ENCODE peak calls at places on chromosomes 12 and 14, in four cellular contexts. V is fibroblast of pulmonary artery; U is lung; J is stimulated activated effector memory CD8-positive, alpha-beta T cell treated with anti-CD3 and anti-CD28 coated beads, Interleukin-12 subunit alpha, Interleukin-12 subunit beta, amount 100 ng/mL, for 72 hours. G is an unnamed sample.

GRCh38 chr12:92442782-92443181 is 260.0 kb upstream of the PLEKHG7 start:
- DNase-seq in V (peak; percentile 43), U (no peak), J (no peak), G (no peak)

GRCh38 chr12:68319988-68320623 is 12.1 kb downstream of the MDM1 start:
- DNase-seq in V (peak; percentile 92), U (no peak), J (no peak), G (no peak)

GRCh38 chr12:7303230-7303629 is 642 bp upstream of the ACSM4 start:
- DNase-seq in V (no peak), U (no peak), J (no peak), G (no peak)

GRCh38 chr12:50221228-50222008 is 54.2 kb upstream of the CERS5 start:
- DNase-seq in V (peak; percentile 90), U (no peak), J (peak; percentile 53), G (no peak)

GRCh38 chr12:47753021-47754001 is 5.4 kb downstream of the RAPGEF3 start:
- DNase-seq in V (no peak), U (peak; percentile 83), J (no peak), G (no peak)

GRCh38 chr12:2503036-2503435 is 291.7 kb upstream of the FKBP4 start:
- DNase-seq in V (no peak), U (no peak), J (no peak), G (no peak)

GRCh38 chr14:80364274-80364673 is 153.0 kb upstream of the DIO2 start:
- DNase-seq in V (peak; percentile 61), U (no peak), J (no peak), G (no peak)

GRCh38 chr12:25957898-25958253 is 606 bp upstream of the RASSF8 start:
- DNase-seq in V (peak; percentile 89), U (no peak), J (no peak), G (no peak)

GRCh38 chr12:93536766-93537515 is 35.5 kb upstream of the SOCS2 start:
- DNase-seq in V (no peak), U (peak; percentile 4), J (peak; percentile 36), G (no peak)

GRCh38 chr12:108637222-108637621 is 3.5 kb upstream of the SELPLG start:
- DNase-seq in V (no peak), U (no peak), J (no peak), G (no peak)

GRCh38 chr14:91331761-91332447 is 85.7 kb downstream of the CCDC88C start:
- DNase-seq in V (no peak), U (peak; percentile 54), J (no peak), G (peak; percentile 50)

GRCh38 chr12:12356886-12357696 is at the start of gene BORCS5:
- DNase-seq in V (peak; percentile 91), U (peak; percentile 98), J (peak; percentile 98), G (peak; percentile 96)

GRCh38 chr14:80017796-80018195 is 193.5 kb downstream of the DIO2 start:
- DNase-seq in V (no peak), U (no peak), J (no peak), G (no peak)

GRCh38 chr12:112971248-112971647 is 7.1 kb upstream of the OAS2 start:
- DNase-seq in V (peak; percentile 16), U (no peak), J (no peak), G (no peak)

GRCh38 chr14:89351364-89351957 is 65.6 kb downstream of the FOXN3 start:
- DNase-seq in V (peak; percentile 55), U (peak; percentile 47), J (peak; percentile 61), G (peak; percentile 57)

GRCh38 chr12:47035459-47035858 is 44.0 kb upstream of the PCED1B start:
- DNase-seq in V (no peak), U (no peak), J (no peak), G (no peak)

GRCh38 chr12:48019639-48020265 is 15.5 kb upstream of the COL2A1 start:
- DNase-seq in V (no peak), U (no peak), J (no peak), G (no peak)

GRCh38 chr14:75383721-75384120 is 44.1 kb upstream of the JDP2 start:
- DNase-seq in V (no peak), U (no peak), J (no peak), G (peak; percentile 25)

GRCh38 chr12:57726151-57726883 is 12.2 kb downstream of the AGAP2 start:
- DNase-seq in V (peak; percentile 80), U (peak; percentile 76), J (no peak), G (no peak)

GRCh38 chr12:12661086-12661485 is 34.9 kb downstream of the GPR19 start:
- DNase-seq in V (peak; percentile 86), U (no peak), J (no peak), G (no peak)

GRCh38 chr14:61505815-61506809 is 184.7 kb downstream of the PRKCH start:
- DNase-seq in V (peak; percentile 81), U (no peak), J (no peak), G (no peak)

GRCh38 chr14:75141967-75142366 is 15.1 kb upstream of the NEK9 start:
- DNase-seq in V (peak; percentile 71), U (no peak), J (no peak), G (peak; percentile 9)

GRCh38 chr12:31874961-31875608 is 84.1 kb upstream of the RESF1 start:
- DNase-seq in V (peak; percentile 96), U (no peak), J (peak; percentile 76), G (peak; percentile 47)

GRCh38 chr12:102479099-102479887 is 1.1 kb downstream of the IGF1 start:
- DNase-seq in V (no peak), U (no peak), J (peak; percentile 50), G (no peak)

GRCh38 chr14:96727076-96727475 is 70.1 kb upstream of the VRK1 start:
- DNase-seq in V (no peak), U (no peak), J (no peak), G (no peak)

GRCh38 chr14:105204206-105204930 is 23.3 kb upstream of the NUDT14 start:
- DNase-seq in V (no peak), U (peak; percentile 83), J (no peak), G (no peak)

GRCh38 chr12:62827042-62827441 is 107.9 kb downstream of the PPM1H start:
- DNase-seq in V (no peak), U (no peak), J (no peak), G (no peak)

GRCh38 chr14:69999246-69999645 is 120.0 kb downstream of the SMOC1 start:
- DNase-seq in V (peak; percentile 79), U (no peak), J (no peak), G (no peak)

GRCh38 chr12:54452628-54453027 is 20.8 kb downstream of the GTSF1 start:
- DNase-seq in V (no peak), U (no peak), J (no peak), G (no peak)

GRCh38 chr14:95835331-95835730 is 41.3 kb upstream of the TUNAR start:
- DNase-seq in V (no peak), U (no peak), J (no peak), G (peak; percentile 22)

GRCh38 chr12:6200266-6201198 is at the start of gene CD9:
- DNase-seq in V (peak; percentile 48), U (peak; percentile 82), J (peak; percentile 53), G (no peak)

GRCh38 chr14:93173943-93174395 is 10.7 kb downstream of the MOAP1 start:
- DNase-seq in V (no peak), U (no peak), J (no peak), G (no peak)

G was measured in HL-60.